ENCODE peak calls at places on chromosomes 1 and 21, in four cellular contexts. U is stimulated activated CD4-positive, alpha-beta T cell treated with anti-CD3 and anti-CD28 coated beads, Interleukin-4, amount 100 ng/mL, for 48 hours; H is aorta; W is MM.1S. P is an unnamed sample.

GRCh38 chr1:188218289-188218688 is 1389.5 kb downstream of the PLA2G4A start:
- DNase-seq in U (no peak), H (no peak), W (no peak), P (no peak)

GRCh38 chr1:160954158-160955104 is at the start of gene ITLN2:
- DNase-seq in U (peak; percentile 28), H (no peak), W (peak; percentile 78), P (no peak)

GRCh38 chr1:77900687-77901293 is 12.4 kb downstream of the NEXN start:
- DNase-seq in U (no peak), H (no peak), W (peak; percentile 31), P (peak; percentile 32)

GRCh38 chr1:169060010-169060722 is 46.3 kb upstream of the ATP1B1 start:
- DNase-seq in U (no peak), H (no peak), W (no peak), P (no peak)

GRCh38 chr1:246728311-246728710 is 4.1 kb downstream of the SCCPDH start:
- DNase-seq in U (no peak), H (no peak), W (no peak), P (peak; percentile 26)

GRCh38 chr1:15919316-15919715 is 56.6 kb downstream of the ZBTB17 start:
- DNase-seq in U (peak; percentile 27), H (no peak), W (no peak), P (peak; percentile 92)

GRCh38 chr1:196180847-196181593 is 427.2 kb downstream of the KCNT2 start:
- DNase-seq in U (no peak), H (no peak), W (no peak), P (peak; percentile 91)

GRCh38 chr1:59506952-59507351 is 210.1 kb downstream of the FGGY start:
- DNase-seq in U (no peak), H (peak; percentile 67), W (no peak), P (no peak)

GRCh38 chr1:44946720-44947059 is 39.7 kb downstream of the EIF2B3 start:
- DNase-seq in U (no peak), H (no peak), W (no peak), P (peak; percentile 22)

GRCh38 chr1:222346955-222347354 is 200.9 kb downstream of the HHIPL2 start:
- DNase-seq in U (no peak), H (no peak), W (no peak), P (no peak)

GRCh38 chr1:3058263-3059030 is 10.6 kb upstream of the PRDM16 start:
- DNase-seq in U (no peak), H (no peak), W (no peak), P (no peak)

GRCh38 chr21:31555741-31556191 is 103.7 kb upstream of the SOD1 start:
- DNase-seq in U (no peak), H (no peak), W (no peak), P (no peak)

GRCh38 chr1:93344886-93345632 is 648 bp upstream of the DR1 start:
- DNase-seq in U (no peak), H (no peak), W (no peak), P (no peak)

GRCh38 chr21:36183144-36183795 is 26.6 kb downstream of the DOP1B start:
- DNase-seq in U (no peak), H (no peak), W (no peak), P (no peak)

GRCh38 chr21:45509566-45510465 is 32.4 kb downstream of the SLC19A1 start:
- DNase-seq in U (no peak), H (peak; percentile 42), W (no peak), P (no peak)

GRCh38 chr1:181190362-181191035 is 102.0 kb downstream of the IER5 start:
- DNase-seq in U (no peak), H (no peak), W (no peak), P (no peak)

GRCh38 chr1:182658055-182658454 is 26.3 kb downstream of the RGS8 start:
- DNase-seq in U (no peak), H (no peak), W (no peak), P (no peak)

GRCh38 chr1:232443372-232443771 is 186.6 kb downstream of the SIPA1L2 start:
- DNase-seq in U (no peak), H (no peak), W (no peak), P (no peak)

GRCh38 chr1:50421366-50421748 is 1.9 kb downstream of the DMRTA2 start:
- DNase-seq in U (no peak), H (no peak), W (no peak), P (no peak)

GRCh38 chr1:94438692-94439276 is 20.6 kb downstream of the ABCD3 start:
- DNase-seq in U (no peak), H (no peak), W (no peak), P (no peak)

P was measured in brain microvascular endothelial cell.